ENCODE peak calls at places on chromosomes 7 and 10, in ten cellular contexts. O is IMR-90; N is right cardiac atrium; C is cardiac fibroblast; I is bronchial epithelial cell; M is HL-60; Q is CD8-positive, alpha-beta T cell; W is transverse colon; Z is lower lobe of right lung; L is stomach. V is an unnamed sample.

GRCh38 chr10:44261710-44262455 is 123.0 kb downstream of the CXCL12 start:
- DNase-seq in O (peak; percentile 56), N (peak; percentile 34), C (peak; percentile 69), I (no peak), M (no peak), Q (no peak), W (no peak), Z (no peak), L (no peak), V (peak; percentile 79)

GRCh38 chr10:17001961-17002749 is 127.5 kb downstream of the CUBN start:
- DNase-seq in O (peak; percentile 88), N (peak; percentile 62), C (peak; percentile 99), I (no peak), M (no peak), Q (no peak), W (peak; percentile 33), Z (no peak), L (no peak), V (peak; percentile 99)

GRCh38 chr10:75233444-75234016 is 2.2 kb downstream of the COMTD1 start:
- DNase-seq in O (no peak), N (no peak), C (no peak), I (no peak), M (peak; percentile 18), Q (no peak), W (no peak), Z (no peak), L (no peak), V (no peak)

GRCh38 chr10:3398825-3399646 is 226.5 kb upstream of the PITRM1 start:
- DNase-seq in O (no peak), N (peak; percentile 35), C (peak; percentile 30), I (no peak), M (no peak), Q (no peak), W (no peak), Z (no peak), L (no peak), V (peak; percentile 73)

GRCh38 chr7:31084226-31084625 is 32.1 kb downstream of the ADCYAP1R1 start:
- DNase-seq in O (no peak), N (no peak), C (no peak), I (no peak), M (no peak), Q (no peak), W (no peak), Z (peak; percentile 17), L (no peak), V (no peak)

GRCh38 chr7:15972767-15973362 is 286.4 kb upstream of the MEOX2 start:
- DNase-seq in O (peak; percentile 29), N (peak; percentile 14), C (peak; percentile 68), I (peak; percentile 24), M (no peak), Q (no peak), W (peak; percentile 8), Z (no peak), L (no peak), V (peak; percentile 31)

GRCh38 chr10:13668126-13668525 is 81.4 kb downstream of the PRPF18 start:
- DNase-seq in O (no peak), N (no peak), C (no peak), I (no peak), M (no peak), Q (no peak), W (no peak), Z (no peak), L (no peak), V (no peak)

GRCh38 chr10:806451-807162 is 117.1 kb upstream of the DIP2C start:
- DNase-seq in O (no peak), N (no peak), C (no peak), I (no peak), M (no peak), Q (no peak), W (no peak), Z (no peak), L (no peak), V (no peak)

GRCh38 chr10:125156739-125157472 is 3.5 kb downstream of the CTBP2 start:
- DNase-seq in O (no peak), N (no peak), C (no peak), I (no peak), M (no peak), Q (no peak), W (no peak), Z (no peak), L (peak; percentile 67), V (no peak)

GRCh38 chr7:99109108-99110051 is 34.5 kb downstream of the SMURF1 start:
- DNase-seq in O (peak; percentile 62), N (peak; percentile 33), C (peak; percentile 35), I (peak; percentile 53), M (peak; percentile 52), Q (no peak), W (no peak), Z (no peak), L (no peak), V (peak; percentile 32)

GRCh38 chr10:77230194-77230593 is 407.4 kb downstream of the KCNMA1 start:
- DNase-seq in O (peak; percentile 75), N (no peak), C (peak; percentile 43), I (peak; percentile 50), M (no peak), Q (no peak), W (no peak), Z (no peak), L (no peak), V (peak; percentile 87)

GRCh38 chr7:149729983-149730801 is 43.2 kb downstream of the ZNF467 start:
- DNase-seq in O (no peak), N (peak; percentile 62), C (no peak), I (no peak), M (no peak), Q (no peak), W (no peak), Z (peak; percentile 41), L (no peak), V (no peak)

GRCh38 chr10:77478248-77478963 is 159.2 kb downstream of the KCNMA1 start:
- DNase-seq in O (peak; percentile 96), N (no peak), C (peak; percentile 45), I (peak; percentile 79), M (no peak), Q (no peak), W (no peak), Z (no peak), L (no peak), V (peak; percentile 94)

GRCh38 chr7:28207486-28208158 is 27.0 kb upstream of the JAZF1 start:
- DNase-seq in O (no peak), N (no peak), C (peak; percentile 5), I (peak; percentile 68), M (no peak), Q (no peak), W (no peak), Z (no peak), L (no peak), V (no peak)

GRCh38 chr7:139232377-139232717 is 1.3 kb downstream of the UBN2 start:
- DNase-seq in O (peak; percentile 24), N (no peak), C (no peak), I (peak; percentile 45), M (peak; percentile 53), Q (no peak), W (no peak), Z (no peak), L (no peak), V (peak; percentile 48)

GRCh38 chr7:123627859-123628258 is 26.2 kb downstream of the ASB15 start:
- DNase-seq in O (no peak), N (no peak), C (no peak), I (no peak), M (no peak), Q (no peak), W (no peak), Z (no peak), L (no peak), V (no peak)

GRCh38 chr7:105126436-105126975 is 112.5 kb downstream of the KMT2E start:
- DNase-seq in O (peak; percentile 30), N (no peak), C (no peak), I (no peak), M (no peak), Q (no peak), W (no peak), Z (no peak), L (no peak), V (no peak)

GRCh38 chr7:63112764-63113712 is 885.6 kb upstream of the ZNF722 start:
- DNase-seq in O (no peak), N (no peak), C (no peak), I (no peak), M (no peak), Q (no peak), W (no peak), Z (no peak), L (no peak), V (no peak)

GRCh38 chr7:63114371-63114985 is 884.2 kb upstream of the ZNF722 start:
- DNase-seq in O (no peak), N (no peak), C (no peak), I (no peak), M (no peak), Q (no peak), W (no peak), Z (no peak), L (no peak), V (no peak)

GRCh38 chr7:63113713-63114285 is 884.9 kb upstream of the ZNF722 start:
- DNase-seq in O (no peak), N (no peak), C (no peak), I (no peak), M (no peak), Q (no peak), W (no peak), Z (no peak), L (no peak), V (no peak)
- H3K4me3 ChIP-seq in O (no peak overlapping the region), N (no peak overlapping the region), C (no peak overlapping the region), I (no peak overlapping the region), M (no peak overlapping the region), Q (no peak overlapping the region), W (no peak overlapping the region), Z (no peak overlapping the region), L (no peak overlapping the region), V (no peak overlapping the region)

GRCh38 chr7:136726460-136726859 is 142.0 kb upstream of the CHRM2 start:
- DNase-seq in O (no peak), N (no peak), C (no peak), I (no peak), M (no peak), Q (no peak), W (no peak), Z (no peak), L (no peak), V (no peak)
- H3K4me3 ChIP-seq in O (no peak overlapping the region), N (no peak overlapping the region), C (no peak overlapping the region), I (no peak overlapping the region), M (no peak overlapping the region), Q (no peak overlapping the region), W (no peak overlapping the region), Z (no peak overlapping the region), L (no peak overlapping the region), V (no peak overlapping the region)

GRCh38 chr7:79927116-79927515 is 207.5 kb upstream of the GNAI1 start:
- DNase-seq in O (peak; percentile 6), N (no peak), C (peak; percentile 16), I (no peak), M (no peak), Q (no peak), W (no peak), Z (no peak), L (no peak), V (peak; percentile 18)
- H3K4me3 ChIP-seq in O (no peak overlapping the region), N (no peak overlapping the region), C (no peak overlapping the region), I (no peak overlapping the region), M (no peak overlapping the region), Q (no peak overlapping the region), W (no peak overlapping the region), Z (no peak overlapping the region), L (no peak overlapping the region), V (no peak overlapping the region)

DNA sequence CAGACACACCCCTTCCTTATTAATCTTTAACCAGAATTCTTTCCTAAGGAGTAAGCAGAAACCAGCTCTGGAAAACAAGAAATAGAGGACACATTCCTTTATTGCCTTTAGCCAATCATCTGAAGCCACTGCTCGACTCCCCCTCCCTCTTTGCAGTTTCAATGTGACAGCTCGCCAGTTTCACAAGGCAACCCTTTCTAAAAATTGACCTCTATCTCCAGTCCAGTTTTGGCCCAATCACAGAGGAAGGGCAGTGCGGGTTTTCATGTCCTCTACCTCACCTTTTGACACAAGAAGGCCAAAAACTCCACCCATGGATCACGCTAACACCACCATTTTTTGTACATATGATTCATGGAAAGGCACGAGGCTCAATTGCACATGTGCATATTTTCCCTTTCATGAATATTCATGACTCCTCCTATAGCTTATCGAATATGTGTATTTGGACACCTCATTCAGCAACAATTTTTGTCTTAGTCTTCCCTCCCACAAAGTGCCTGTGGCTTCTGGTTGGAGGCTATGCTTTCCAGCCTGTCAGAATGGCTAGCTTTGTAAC is 24.3 kb downstream of the IFIT3 start:
- DNase-seq in O (peak; percentile 98), N (peak; percentile 41), C (peak; percentile 98), I (peak; percentile 94), M (no peak), Q (no peak), W (peak; percentile 40), Z (no peak), L (peak; percentile 63), V (peak; percentile 99)
- H3K4me3 ChIP-seq in O (peak overlapping the region; percentile 31), N (no peak overlapping the region), C (no peak overlapping the region), I (no peak overlapping the region), M (no peak overlapping the region), Q (no peak overlapping the region), W (no peak overlapping the region), Z (no peak overlapping the region), L (no peak overlapping the region), V (peak overlapping the region; percentile 34)